ENCODE peak calls at places on chromosomes 12 and 14, in ten cellular contexts. C is AG20443; R is ovary; X is NCI-H2171; K is T-cell; I is frontal cortex; J is activated T-helper 9 cell treated with anti-CD3 and anti-CD28 coated beads, Interleukin-2, amount 50 U/mL, for 16 hours; Q is Calu3; O is 8988T; L is NCI-H774. G is an unnamed sample.
A peak's percentile ranks its signal among the peaks of the same experiment; 100 is the strongest.

GRCh38 chr12:116931665-116932064 is 20.9 kb downstream of the FBXW8 start:
- DNase-seq in C (no peak), R (no peak), X (no peak), K (no peak), I (no peak), J (no peak), Q (no peak), O (no peak), L (no peak), G (no peak)

GRCh38 chr12:40105515-40106201 is at the start of gene SLC2A13:
- DNase-seq in C (peak; percentile 97), R (peak; percentile 79), X (peak; percentile 71), K (peak; percentile 66), I (peak; percentile 93), J (peak; percentile 68), Q (peak; percentile 79), O (peak; percentile 72), L (peak; percentile 84), G (peak; percentile 94)

GRCh38 chr12:31274520-31275300 is 51.2 kb downstream of the SINHCAF start:
- DNase-seq in C (no peak), R (no peak), X (no peak), K (no peak), I (no peak), J (no peak), Q (no peak), O (no peak), L (no peak), G (no peak)

GRCh38 chr12:130465046-130465445 is 127.4 kb downstream of the PIWIL1 start:
- DNase-seq in C (no peak), R (no peak), X (no peak), K (no peak), I (no peak), J (no peak), Q (no peak), O (no peak), L (no peak), G (no peak)

GRCh38 chr12:46089414-46090162 is 99.2 kb upstream of the SCAF11 start:
- DNase-seq in C (peak; percentile 36), R (no peak), X (no peak), K (no peak), I (no peak), J (no peak), Q (peak; percentile 28), O (no peak), L (no peak), G (no peak)

GRCh38 chr12:87332987-87333761 is 696.0 kb downstream of the C12orf50 start:
- DNase-seq in C (no peak), R (no peak), X (no peak), K (no peak), I (no peak), J (no peak), Q (no peak), O (no peak), L (no peak), G (no peak)

GRCh38 chr14:88488081-88488480 is 66.7 kb downstream of the PTPN21 start:
- DNase-seq in C (no peak), R (no peak), X (no peak), K (no peak), I (no peak), J (no peak), Q (no peak), O (no peak), L (no peak), G (no peak)

GRCh38 chr12:55847603-55848329 is 5.0 kb upstream of the MMP19 start:
- DNase-seq in C (peak; percentile 94), R (peak; percentile 98), X (no peak), K (no peak), I (no peak), J (no peak), Q (no peak), O (no peak), L (no peak), G (peak; percentile 82)

GRCh38 chr14:78498062-78498595 is 328.0 kb downstream of the NRXN3 start:
- DNase-seq in C (no peak), R (no peak), X (no peak), K (no peak), I (no peak), J (no peak), Q (no peak), O (no peak), L (no peak), G (no peak)

GRCh38 chr14:61887628-61888027 is 125.4 kb downstream of the SNAPC1 start:
- DNase-seq in C (no peak), R (no peak), X (no peak), K (no peak), I (no peak), J (no peak), Q (no peak), O (no peak), L (no peak), G (no peak)

GRCh38 chr12:51815571-51815970 is 32.9 kb downstream of the FIGNL2 start:
- DNase-seq in C (no peak), R (no peak), X (no peak), K (no peak), I (no peak), J (no peak), Q (no peak), O (no peak), L (no peak), G (no peak)

GRCh38 chr12:124992874-124993567 is 424 bp upstream of the BRI3BP start:
- DNase-seq in C (no peak), R (no peak), X (peak; percentile 89), K (peak; percentile 81), I (no peak), J (peak; percentile 73), Q (peak; percentile 92), O (peak; percentile 71), L (peak; percentile 92), G (peak; percentile 89)

GRCh38 chr12:108697905-108698304 is 33.4 kb downstream of the CORO1C start:
- DNase-seq in C (no peak), R (no peak), X (peak; percentile 64), K (no peak), I (no peak), J (no peak), Q (no peak), O (no peak), L (no peak), G (no peak)

GRCh38 chr12:78403681-78404080 is 460.9 kb upstream of the SYT1 start:
- DNase-seq in C (peak; percentile 12), R (no peak), X (no peak), K (no peak), I (no peak), J (no peak), Q (no peak), O (no peak), L (no peak), G (no peak)

GRCh38 chr12:112823582-112824149 is 32.1 kb downstream of the RPH3A start:
- DNase-seq in C (no peak), R (no peak), X (no peak), K (no peak), I (no peak), J (no peak), Q (no peak), O (no peak), L (no peak), G (no peak)

GRCh38 chr12:100238801-100239200 is 28.1 kb downstream of the DEPDC4 start:
- DNase-seq in C (no peak), R (no peak), X (no peak), K (no peak), I (no peak), J (no peak), Q (no peak), O (no peak), L (no peak), G (no peak)

GRCh38 chr12:5524769-5525436 is 93.0 kb downstream of the NTF3 start:
- DNase-seq in C (no peak), R (no peak), X (no peak), K (no peak), I (no peak), J (no peak), Q (no peak), O (no peak), L (no peak), G (no peak)

GRCh38 chr14:87992349-87992719 is 648 bp downstream of the GALC start:
- DNase-seq in C (no peak), R (no peak), X (no peak), K (peak; percentile 13), I (peak; percentile 46), J (no peak), Q (no peak), O (no peak), L (no peak), G (no peak)